ENCODE peak calls at places on chromosomes 16 and 17, in eight cellular contexts. G is endodermal cell, V is testis, D is tibial nerve, P is esophagus squamous epithelium, Y is transverse colon, T is SK-N-SH, L is ovary. W is an unnamed sample.
A peak's percentile ranks its signal among the peaks of the same experiment; 100 is the strongest.

GRCh38 chr17:29158096-29158495 is 22.1 kb downstream of the MYO18A start:
- DNase-seq in G (no peak), V (no peak), D (no peak), P (no peak), Y (no peak), T (no peak), L (no peak), W (no peak)

GRCh38 chr17:79950306-79950705 is 85.4 kb downstream of the TBC1D16 start:
- DNase-seq in G (peak; percentile 91), V (peak; percentile 27), D (no peak), P (no peak), Y (no peak), T (peak; percentile 38), L (peak; percentile 9), W (peak; percentile 55)

GRCh38 chr17:41492351-41492750 is 2.6 kb upstream of the KRT36 start:
- DNase-seq in G (no peak), V (peak; percentile 69), D (no peak), P (no peak), Y (no peak), T (no peak), L (peak; percentile 51), W (no peak)

GRCh38 chr16:16148755-16149154 is 74.5 kb downstream of the ABCC6 start:
- DNase-seq in G (no peak), V (no peak), D (no peak), P (no peak), Y (no peak), T (no peak), L (no peak), W (no peak)

GRCh38 chr16:29007865-29008593 is 23.2 kb downstream of the LAT start:
- DNase-seq in G (no peak), V (peak; percentile 37), D (no peak), P (no peak), Y (no peak), T (no peak), L (no peak), W (no peak)

GRCh38 chr17:19753661-19754463 is 5.8 kb upstream of the ALDH3A1 start:
- DNase-seq in G (no peak), V (no peak), D (no peak), P (no peak), Y (peak; percentile 64), T (no peak), L (no peak), W (no peak)

GRCh38 chr16:72986011-72986410 is 61.9 kb downstream of the ZFHX3 start:
- DNase-seq in G (peak; percentile 48), V (peak; percentile 82), D (peak; percentile 68), P (no peak), Y (no peak), T (no peak), L (peak; percentile 18), W (peak; percentile 90)

GRCh38 chr17:39894681-39895376 is 23.6 kb downstream of the GSDMB start:
- DNase-seq in G (peak; percentile 8), V (no peak), D (no peak), P (no peak), Y (no peak), T (no peak), L (no peak), W (no peak)

GRCh38 chr16:4661661-4662060 is 31.7 kb upstream of the NUDT16L1 start:
- DNase-seq in G (no peak), V (no peak), D (no peak), P (no peak), Y (no peak), T (no peak), L (no peak), W (no peak)

GRCh38 chr16:11546522-11547485 is 39.9 kb downstream of the LITAF start:
- DNase-seq in G (no peak), V (no peak), D (no peak), P (no peak), Y (no peak), T (no peak), L (no peak), W (no peak)

GRCh38 chr16:4347010-4347409 is 4.1 kb downstream of the PAM16 start:
- DNase-seq in G (no peak), V (no peak), D (no peak), P (no peak), Y (no peak), T (no peak), L (no peak), W (no peak)

GRCh38 chr16:60166111-60166510 is 1432.0 kb upstream of the GOT2 start:
- DNase-seq in G (no peak), V (no peak), D (no peak), P (no peak), Y (no peak), T (no peak), L (no peak), W (no peak)

GRCh38 chr17:29091591-29092291 is 48.8 kb downstream of the PIPOX start:
- DNase-seq in G (no peak), V (no peak), D (no peak), P (no peak), Y (no peak), T (no peak), L (no peak), W (no peak)

GRCh38 chr17:75131278-75132017 is at the start of gene NT5C:
- DNase-seq in G (peak; percentile 97), V (peak; percentile 92), D (peak; percentile 68), P (no peak), Y (peak; percentile 90), T (peak; percentile 97), L (peak; percentile 82), W (peak; percentile 91)

GRCh38 chr17:40027614-40028012 is 12.4 kb downstream of the CSF3 start:
- DNase-seq in G (no peak), V (no peak), D (no peak), P (no peak), Y (no peak), T (peak; percentile 24), L (no peak), W (no peak)

GRCh38 chr16:77531741-77532140 is 96.9 kb upstream of the ADAMTS18 start:
- DNase-seq in G (no peak), V (no peak), D (no peak), P (no peak), Y (no peak), T (no peak), L (no peak), W (no peak)

GRCh38 chr17:78933959-78934568 is 8.9 kb upstream of the TIMP2 start:
- DNase-seq in G (peak; percentile 83), V (peak; percentile 94), D (peak; percentile 92), P (peak; percentile 52), Y (peak; percentile 90), T (peak; percentile 86), L (peak; percentile 99), W (peak; percentile 97)

GRCh38 chr16:1433263-1433560 is 2.3 kb downstream of the PERCC1 start:
- DNase-seq in G (no peak), V (no peak), D (no peak), P (no peak), Y (no peak), T (no peak), L (no peak), W (no peak)
- H3K4me3 ChIP-seq in G (no peak overlapping the region), V (no peak overlapping the region), D (no peak overlapping the region), P (no peak overlapping the region), Y (no peak overlapping the region), T (no peak overlapping the region), L (no peak overlapping the region), W (no peak overlapping the region)

GRCh38 chr17:18144261-18144660 is 35.7 kb downstream of the MYO15A start:
- DNase-seq in G (no peak), V (no peak), D (no peak), P (no peak), Y (no peak), T (no peak), L (no peak), W (no peak)

GRCh38 chr17:18142417-18142816 is 33.9 kb downstream of the MYO15A start:
- DNase-seq in G (no peak), V (no peak), D (no peak), P (no peak), Y (no peak), T (no peak), L (no peak), W (no peak)

GRCh38 chr17:18145811-18146210 is 37.3 kb downstream of the MYO15A start:
- DNase-seq in G (no peak), V (no peak), D (no peak), P (no peak), Y (no peak), T (no peak), L (no peak), W (no peak)

GRCh38 chr17:18141210-18141803 is 32.8 kb downstream of the MYO15A start:
- DNase-seq in G (no peak), V (peak; percentile 47), D (no peak), P (no peak), Y (no peak), T (peak; percentile 72), L (no peak), W (no peak)

GRCh38 chr17:18143044-18143936 is 34.7 kb downstream of the MYO15A start:
- DNase-seq in G (peak; percentile 95), V (no peak), D (no peak), P (no peak), Y (no peak), T (no peak), L (no peak), W (no peak)
- TF ChIP-seq CTCF in G (peak; percentile 86), V (no peak), D (no peak), P (no peak), Y (no peak), T (peak; percentile 44), L (no peak), W (peak; percentile 16)

DNA sequence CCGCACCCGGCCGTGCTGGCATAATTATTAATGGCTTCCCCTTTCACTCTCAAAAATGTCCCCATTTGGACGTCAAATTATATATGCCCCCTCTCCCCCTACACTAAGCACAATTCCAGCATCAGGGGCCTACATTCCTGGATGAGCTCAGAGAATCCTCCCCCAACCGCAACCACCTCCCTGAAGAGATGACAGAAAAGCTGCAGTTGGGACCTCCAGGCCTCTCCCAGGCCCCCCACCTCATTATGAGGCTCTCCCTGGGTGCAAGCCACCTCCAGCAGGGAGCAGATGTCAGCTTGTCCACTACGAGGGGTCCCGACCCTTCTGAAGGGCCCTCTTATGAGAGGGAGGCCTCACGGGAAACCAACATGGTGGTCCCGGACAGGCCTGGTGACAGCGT is 18.5 kb upstream of the NCBP3 start:
- DNase-seq in G (no peak), V (no peak), D (no peak), P (no peak), Y (no peak), T (no peak), L (no peak), W (no peak)
- H3K27ac ChIP-seq in G (no peak overlapping the region), V (no peak overlapping the region), D (no peak overlapping the region), P (no peak overlapping the region), Y (no peak overlapping the region), T (no peak overlapping the region), L (no peak overlapping the region), W (no peak overlapping the region)

DNA sequence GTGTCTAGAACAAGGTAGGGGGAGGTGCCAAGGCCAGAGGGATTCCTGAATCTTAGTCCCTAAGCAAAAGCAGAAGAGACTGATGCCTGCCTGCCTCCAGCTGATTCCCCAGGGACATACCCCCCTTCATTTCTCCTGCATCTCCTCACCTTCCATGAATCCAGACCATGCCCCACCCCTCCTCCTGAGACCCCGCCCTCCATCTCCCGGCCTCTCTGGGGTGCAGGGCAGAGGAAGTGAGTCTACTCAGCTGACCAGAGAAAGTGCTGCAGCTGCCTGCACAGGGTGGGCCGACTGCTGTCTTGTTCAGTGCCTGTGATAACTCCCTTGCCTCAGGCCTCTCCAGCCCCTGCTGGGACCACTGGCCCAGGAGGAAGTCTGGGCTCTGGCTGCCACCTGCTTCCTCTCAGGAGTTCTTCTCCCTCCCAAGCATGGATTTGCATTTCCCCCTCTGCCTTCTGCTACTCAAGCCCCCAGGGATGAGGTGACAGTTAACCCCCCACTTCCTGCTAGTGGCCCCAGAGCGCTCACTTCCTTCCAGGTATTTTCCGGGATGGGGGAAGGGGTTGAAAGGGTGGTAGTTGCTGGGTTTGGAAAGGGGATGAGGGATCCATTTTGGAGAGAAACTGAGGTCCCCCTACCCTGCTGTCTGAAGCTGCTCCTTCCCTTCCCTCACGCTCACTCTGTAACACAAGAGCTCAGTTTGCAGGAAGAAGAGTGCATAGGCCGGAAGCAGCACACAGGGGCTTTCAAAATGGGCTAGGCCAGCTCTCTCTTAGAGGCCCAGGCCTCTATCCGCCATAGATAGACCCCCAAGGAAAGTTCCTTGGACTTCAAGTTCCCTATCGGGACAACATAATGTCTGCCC is 10.5 kb upstream of the TSPOAP1 start:
- DNase-seq in G (peak; percentile 94), V (no peak), D (no peak), P (no peak), Y (peak; percentile 72), T (peak; percentile 79), L (no peak), W (peak; percentile 79)
- H3K4me3 ChIP-seq in G (no peak overlapping the region), V (no peak overlapping the region), D (no peak overlapping the region), P (peak overlapping the region; percentile 32), Y (peak overlapping the region; percentile 11), T (no peak overlapping the region), L (no peak overlapping the region), W (peak overlapping the region; percentile 4)